ENCODE peak calls at places on chromosome 7, in nine cellular contexts. One of them, this sample, is unnamed.

GRCh38 chr7:150444674-150445365 is 5.6 kb upstream of the GIMAP8 start:
- DNase-seq in left cardiac atrium: no peak
- DNase-seq in GM13976: peak; percentile 21
- DNase-seq in activated B cell treated with CpG ODN at 0.5 μM for 24 hours: no peak
- DNase-seq in T-helper 1 cell: no peak
- DNase-seq in type B pancreatic cell: no peak
- DNase-seq in activated CD4-positive, alpha-beta memory T cell treated with anti-CD3 and anti-CD28 coated beads for 36 hours: no peak
- DNase-seq in HFF-Myc: no peak
- DNase-seq in NCI-H1092: peak; percentile 19
- DNase-seq in this sample: no peak

GRCh38 chr7:139358541-139359365 is 941 bp upstream of the LUC7L2 start:
- DNase-seq in left cardiac atrium: no peak
- DNase-seq in GM13976: no peak
- DNase-seq in activated B cell treated with CpG ODN at 0.5 μM for 24 hours: peak; percentile 21
- DNase-seq in T-helper 1 cell: no peak
- DNase-seq in type B pancreatic cell: peak; percentile 70
- DNase-seq in activated CD4-positive, alpha-beta memory T cell treated with anti-CD3 and anti-CD28 coated beads for 36 hours: peak; percentile 71
- DNase-seq in HFF-Myc: no peak
- DNase-seq in NCI-H1092: no peak
- DNase-seq in this sample: peak; percentile 71

GRCh38 chr7:30921540-30921930 is 9.9 kb downstream of the AQP1 start:
- DNase-seq in left cardiac atrium: no peak
- DNase-seq in GM13976: no peak
- DNase-seq in activated B cell treated with CpG ODN at 0.5 μM for 24 hours: peak; percentile 4
- DNase-seq in T-helper 1 cell: no peak
- DNase-seq in type B pancreatic cell: peak; percentile 45
- DNase-seq in activated CD4-positive, alpha-beta memory T cell treated with anti-CD3 and anti-CD28 coated beads for 36 hours: peak; percentile 4
- DNase-seq in HFF-Myc: no peak
- DNase-seq in NCI-H1092: no peak
- DNase-seq in this sample: no peak

GRCh38 chr7:135748770-135749169 is at the start of gene FAM180A:
- DNase-seq in left cardiac atrium: peak; percentile 65
- DNase-seq in GM13976: no peak
- DNase-seq in activated B cell treated with CpG ODN at 0.5 μM for 24 hours: no peak
- DNase-seq in T-helper 1 cell: no peak
- DNase-seq in type B pancreatic cell: no peak
- DNase-seq in activated CD4-positive, alpha-beta memory T cell treated with anti-CD3 and anti-CD28 coated beads for 36 hours: no peak
- DNase-seq in HFF-Myc: peak; percentile 72
- DNase-seq in NCI-H1092: no peak
- DNase-seq in this sample: no peak

GRCh38 chr7:47852330-47853245 is 95.7 kb downstream of the PKD1L1 start:
- DNase-seq in left cardiac atrium: no peak
- DNase-seq in GM13976: peak; percentile 49
- DNase-seq in activated B cell treated with CpG ODN at 0.5 μM for 24 hours: no peak
- DNase-seq in T-helper 1 cell: no peak
- DNase-seq in type B pancreatic cell: no peak
- DNase-seq in activated CD4-positive, alpha-beta memory T cell treated with anti-CD3 and anti-CD28 coated beads for 36 hours: peak; percentile 25
- DNase-seq in HFF-Myc: no peak
- DNase-seq in NCI-H1092: no peak
- DNase-seq in this sample: peak; percentile 39

GRCh38 chr7:47693161-47693740 is 111.3 kb upstream of the TNS3 start:
- DNase-seq in left cardiac atrium: no peak
- DNase-seq in GM13976: no peak
- DNase-seq in activated B cell treated with CpG ODN at 0.5 μM for 24 hours: no peak
- DNase-seq in T-helper 1 cell: no peak
- DNase-seq in type B pancreatic cell: no peak
- DNase-seq in activated CD4-positive, alpha-beta memory T cell treated with anti-CD3 and anti-CD28 coated beads for 36 hours: no peak
- DNase-seq in HFF-Myc: no peak
- DNase-seq in NCI-H1092: no peak
- DNase-seq in this sample: no peak

GRCh38 chr7:20219446-20220292 is 2.5 kb upstream of the MACC1 start:
- DNase-seq in left cardiac atrium: peak; percentile 77
- DNase-seq in GM13976: no peak
- DNase-seq in activated B cell treated with CpG ODN at 0.5 μM for 24 hours: peak; percentile 65
- DNase-seq in T-helper 1 cell: no peak
- DNase-seq in type B pancreatic cell: no peak
- DNase-seq in activated CD4-positive, alpha-beta memory T cell treated with anti-CD3 and anti-CD28 coated beads for 36 hours: peak; percentile 9
- DNase-seq in HFF-Myc: peak; percentile 29
- DNase-seq in NCI-H1092: peak; percentile 62
- DNase-seq in this sample: peak; percentile 20

GRCh38 chr7:88095-88926 is 104.1 kb upstream of the FAM20C start:
- DNase-seq in left cardiac atrium: no peak
- DNase-seq in GM13976: peak; percentile 35
- DNase-seq in activated B cell treated with CpG ODN at 0.5 μM for 24 hours: no peak
- DNase-seq in T-helper 1 cell: no peak
- DNase-seq in type B pancreatic cell: no peak
- DNase-seq in activated CD4-positive, alpha-beta memory T cell treated with anti-CD3 and anti-CD28 coated beads for 36 hours: no peak
- DNase-seq in HFF-Myc: no peak
- DNase-seq in NCI-H1092: no peak
- DNase-seq in this sample: no peak

GRCh38 chr7:74307738-74308505 is 18.7 kb downstream of the CLIP2 start:
- DNase-seq in left cardiac atrium: no peak
- DNase-seq in GM13976: no peak
- DNase-seq in activated B cell treated with CpG ODN at 0.5 μM for 24 hours: no peak
- DNase-seq in T-helper 1 cell: no peak
- DNase-seq in type B pancreatic cell: no peak
- DNase-seq in activated CD4-positive, alpha-beta memory T cell treated with anti-CD3 and anti-CD28 coated beads for 36 hours: no peak
- DNase-seq in HFF-Myc: no peak
- DNase-seq in NCI-H1092: no peak
- DNase-seq in this sample: no peak

GRCh38 chr7:123979876-123980275 is 53.0 kb downstream of the TMEM229A start:
- DNase-seq in left cardiac atrium: no peak
- DNase-seq in GM13976: no peak
- DNase-seq in activated B cell treated with CpG ODN at 0.5 μM for 24 hours: no peak
- DNase-seq in T-helper 1 cell: no peak
- DNase-seq in type B pancreatic cell: no peak
- DNase-seq in activated CD4-positive, alpha-beta memory T cell treated with anti-CD3 and anti-CD28 coated beads for 36 hours: no peak
- DNase-seq in HFF-Myc: no peak
- DNase-seq in NCI-H1092: no peak
- DNase-seq in this sample: no peak

GRCh38 chr7:77747178-77747577 is 50.9 kb downstream of the RSBN1L start:
- DNase-seq in left cardiac atrium: no peak
- DNase-seq in GM13976: no peak
- DNase-seq in activated B cell treated with CpG ODN at 0.5 μM for 24 hours: no peak
- DNase-seq in T-helper 1 cell: no peak
- DNase-seq in type B pancreatic cell: no peak
- DNase-seq in activated CD4-positive, alpha-beta memory T cell treated with anti-CD3 and anti-CD28 coated beads for 36 hours: no peak
- DNase-seq in HFF-Myc: no peak
- DNase-seq in NCI-H1092: no peak
- DNase-seq in this sample: no peak

GRCh38 chr7:66737667-66738066 is 2.9 kb upstream of the RABGEF1 start:
- DNase-seq in left cardiac atrium: no peak
- DNase-seq in GM13976: no peak
- DNase-seq in activated B cell treated with CpG ODN at 0.5 μM for 24 hours: no peak
- DNase-seq in T-helper 1 cell: no peak
- DNase-seq in type B pancreatic cell: peak; percentile 27
- DNase-seq in activated CD4-positive, alpha-beta memory T cell treated with anti-CD3 and anti-CD28 coated beads for 36 hours: no peak
- DNase-seq in HFF-Myc: no peak
- DNase-seq in NCI-H1092: no peak
- DNase-seq in this sample: no peak

GRCh38 chr7:74023037-74023436 is 4.9 kb upstream of the ELN start:
- DNase-seq in left cardiac atrium: peak; percentile 76
- DNase-seq in GM13976: no peak
- DNase-seq in activated B cell treated with CpG ODN at 0.5 μM for 24 hours: no peak
- DNase-seq in T-helper 1 cell: no peak
- DNase-seq in type B pancreatic cell: no peak
- DNase-seq in activated CD4-positive, alpha-beta memory T cell treated with anti-CD3 and anti-CD28 coated beads for 36 hours: no peak
- DNase-seq in HFF-Myc: no peak
- DNase-seq in NCI-H1092: no peak
- DNase-seq in this sample: no peak

GRCh38 chr7:36192050-36192824 is 39.2 kb downstream of the EEPD1 start:
- DNase-seq in left cardiac atrium: no peak
- DNase-seq in GM13976: no peak
- DNase-seq in activated B cell treated with CpG ODN at 0.5 μM for 24 hours: no peak
- DNase-seq in T-helper 1 cell: no peak
- DNase-seq in type B pancreatic cell: no peak
- DNase-seq in activated CD4-positive, alpha-beta memory T cell treated with anti-CD3 and anti-CD28 coated beads for 36 hours: no peak
- DNase-seq in HFF-Myc: peak; percentile 85
- DNase-seq in NCI-H1092: no peak
- DNase-seq in this sample: no peak

GRCh38 chr7:4745971-4746919 is 29.2 kb upstream of the AP5Z1 start:
- DNase-seq in left cardiac atrium: no peak
- DNase-seq in GM13976: no peak
- DNase-seq in activated B cell treated with CpG ODN at 0.5 μM for 24 hours: no peak
- DNase-seq in T-helper 1 cell: no peak
- DNase-seq in type B pancreatic cell: no peak
- DNase-seq in activated CD4-positive, alpha-beta memory T cell treated with anti-CD3 and anti-CD28 coated beads for 36 hours: peak; percentile 65
- DNase-seq in HFF-Myc: peak; percentile 33
- DNase-seq in NCI-H1092: no peak
- DNase-seq in this sample: peak; percentile 57

GRCh38 chr7:40175725-40176510 is 41.1 kb downstream of the SUGCT start:
- DNase-seq in left cardiac atrium: no peak
- DNase-seq in GM13976: no peak
- DNase-seq in activated B cell treated with CpG ODN at 0.5 μM for 24 hours: no peak
- DNase-seq in T-helper 1 cell: no peak
- DNase-seq in type B pancreatic cell: no peak
- DNase-seq in activated CD4-positive, alpha-beta memory T cell treated with anti-CD3 and anti-CD28 coated beads for 36 hours: no peak
- DNase-seq in HFF-Myc: no peak
- DNase-seq in NCI-H1092: no peak
- DNase-seq in this sample: no peak

GRCh38 chr7:73716318-73716890 is 3.1 kb downstream of the STX1A start:
- DNase-seq in left cardiac atrium: no peak
- DNase-seq in GM13976: no peak
- DNase-seq in activated B cell treated with CpG ODN at 0.5 μM for 24 hours: no peak
- DNase-seq in T-helper 1 cell: no peak
- DNase-seq in type B pancreatic cell: no peak
- DNase-seq in activated CD4-positive, alpha-beta memory T cell treated with anti-CD3 and anti-CD28 coated beads for 36 hours: no peak
- DNase-seq in HFF-Myc: no peak
- DNase-seq in NCI-H1092: no peak
- DNase-seq in this sample: no peak

GRCh38 chr7:139750459-139751095 is 27.2 kb downstream of the HIPK2 start:
- DNase-seq in left cardiac atrium: no peak
- DNase-seq in GM13976: no peak
- DNase-seq in activated B cell treated with CpG ODN at 0.5 μM for 24 hours: no peak
- DNase-seq in T-helper 1 cell: no peak
- DNase-seq in type B pancreatic cell: no peak
- DNase-seq in activated CD4-positive, alpha-beta memory T cell treated with anti-CD3 and anti-CD28 coated beads for 36 hours: no peak
- DNase-seq in HFF-Myc: no peak
- DNase-seq in NCI-H1092: no peak
- DNase-seq in this sample: peak; percentile 46

GRCh38 chr7:96596120-96596826 is 113.4 kb downstream of the SEM1 start:
- DNase-seq in left cardiac atrium: no peak
- DNase-seq in GM13976: no peak
- DNase-seq in activated B cell treated with CpG ODN at 0.5 μM for 24 hours: no peak
- DNase-seq in T-helper 1 cell: no peak
- DNase-seq in type B pancreatic cell: no peak
- DNase-seq in activated CD4-positive, alpha-beta memory T cell treated with anti-CD3 and anti-CD28 coated beads for 36 hours: no peak
- DNase-seq in HFF-Myc: peak; percentile 1
- DNase-seq in NCI-H1092: peak; percentile 98
- DNase-seq in this sample: no peak

GRCh38 chr7:112407261-112407660 is 43.0 kb upstream of the IFRD1 start:
- DNase-seq in left cardiac atrium: no peak
- DNase-seq in GM13976: no peak
- DNase-seq in activated B cell treated with CpG ODN at 0.5 μM for 24 hours: no peak
- DNase-seq in T-helper 1 cell: no peak
- DNase-seq in type B pancreatic cell: no peak
- DNase-seq in activated CD4-positive, alpha-beta memory T cell treated with anti-CD3 and anti-CD28 coated beads for 36 hours: no peak
- DNase-seq in HFF-Myc: no peak
- DNase-seq in NCI-H1092: no peak
- DNase-seq in this sample: no peak

GRCh38 chr7:158265743-158266080 is 321.9 kb downstream of the PTPRN2 start:
- DNase-seq in left cardiac atrium: no peak
- DNase-seq in GM13976: no peak
- DNase-seq in activated B cell treated with CpG ODN at 0.5 μM for 24 hours: no peak
- DNase-seq in T-helper 1 cell: no peak
- DNase-seq in type B pancreatic cell: no peak
- DNase-seq in activated CD4-positive, alpha-beta memory T cell treated with anti-CD3 and anti-CD28 coated beads for 36 hours: no peak
- DNase-seq in HFF-Myc: no peak
- DNase-seq in NCI-H1092: no peak
- DNase-seq in this sample: no peak

GRCh38 chr7:75931676-75932075 is 16.7 kb downstream of the POR start:
- DNase-seq in left cardiac atrium: no peak
- DNase-seq in GM13976: no peak
- DNase-seq in activated B cell treated with CpG ODN at 0.5 μM for 24 hours: no peak
- DNase-seq in T-helper 1 cell: no peak
- DNase-seq in type B pancreatic cell: no peak
- DNase-seq in activated CD4-positive, alpha-beta memory T cell treated with anti-CD3 and anti-CD28 coated beads for 36 hours: no peak
- DNase-seq in HFF-Myc: no peak
- DNase-seq in NCI-H1092: peak; percentile 97
- DNase-seq in this sample: no peak

GRCh38 chr7:27920281-27920946 is 180.5 kb downstream of the TAX1BP1 start:
- DNase-seq in left cardiac atrium: no peak
- DNase-seq in GM13976: no peak
- DNase-seq in activated B cell treated with CpG ODN at 0.5 μM for 24 hours: no peak
- DNase-seq in T-helper 1 cell: no peak
- DNase-seq in type B pancreatic cell: no peak
- DNase-seq in activated CD4-positive, alpha-beta memory T cell treated with anti-CD3 and anti-CD28 coated beads for 36 hours: no peak
- DNase-seq in HFF-Myc: no peak
- DNase-seq in NCI-H1092: no peak
- DNase-seq in this sample: no peak